ENCODE peak calls at places on chromosomes 1 and 21, in seven cellular contexts. C, R, K, U, F, O and M are unnamed samples. For H3K9me2, the result is how much of the 10 kb centered on the place peaks cover.

GRCh38 chr1:77399250-77400086 is 117.6 kb downstream of the AK5 start:
- DNase-seq in C (no peak), R (no peak), K (no peak), U (no peak), F (no peak), O (no peak), M (no peak)

GRCh38 chr1:154429118-154429517 is 24.0 kb downstream of the IL6R start:
- DNase-seq in C (no peak), R (no peak), K (no peak), U (no peak), F (no peak), O (no peak), M (no peak)

GRCh38 chr1:93304716-93305138 is 41.0 kb upstream of the DR1 start:
- DNase-seq in C (peak), R (peak), K (peak), U (peak), F (peak), O (peak), M (peak)

GRCh38 chr1:34690269-34690668 is 64.6 kb upstream of the GJB5 start:
- DNase-seq in C (no peak), R (no peak), K (no peak), U (peak), F (no peak), O (no peak), M (no peak)

GRCh38 chr1:72023063-72023647 is 259.2 kb downstream of the NEGR1 start:
- DNase-seq in C (no peak), R (no peak), K (no peak), U (no peak), F (no peak), O (peak), M (no peak)

GRCh38 chr1:147567594-147568381 is 26.5 kb downstream of the BCL9 start:
- DNase-seq in C (no peak), R (no peak), K (no peak), U (no peak), F (no peak), O (peak), M (no peak)

GRCh38 chr1:243950166-243950565 is 100.1 kb upstream of the AKT3 start:
- DNase-seq in C (peak), R (no peak), K (no peak), U (peak), F (peak), O (no peak), M (peak)

GRCh38 chr1:89832481-89833127 is 11.8 kb downstream of the LRRC8D start:
- DNase-seq in C (no peak), R (no peak), K (no peak), U (no peak), F (no peak), O (peak), M (no peak)

GRCh38 chr1:99535470-99536164 is 110.3 kb upstream of the PALMD start:
- DNase-seq in C (no peak), R (no peak), K (no peak), U (peak), F (no peak), O (no peak), M (no peak)

GRCh38 chr21:45979141-45979631 is 2.4 kb upstream of the COL6A1 start:
- DNase-seq in C (peak), R (no peak), K (no peak), U (peak), F (no peak), O (no peak), M (no peak)

GRCh38 chr1:65209005-65209885 is 61.2 kb downstream of the AK4 start:
- DNase-seq in C (peak), R (peak), K (no peak), U (peak), F (peak), O (peak), M (peak)

GRCh38 chr1:2824999-2825398 is 23.5 kb upstream of the TTC34 start:
- DNase-seq in C (no peak), R (no peak), K (no peak), U (no peak), F (no peak), O (no peak), M (no peak)

GRCh38 chr1:117932576-117932975 is 3.0 kb downstream of the WDR3 start:
- DNase-seq in C (no peak), R (no peak), K (no peak), U (peak), F (no peak), O (no peak), M (peak)

GRCh38 chr1:184910596-184910995 is 63.7 kb downstream of the NIBAN1 start:
- DNase-seq in C (peak), R (no peak), K (no peak), U (no peak), F (peak), O (no peak), M (no peak)

GRCh38 chr21:35540950-35541632 is 492.0 kb upstream of the RUNX1 start:
- DNase-seq in C (peak), R (no peak), K (no peak), U (no peak), F (no peak), O (no peak), M (no peak)

GRCh38 chr21:22575165-22575584 is 1577.0 kb downstream of the NCAM2 start:
- DNase-seq in C (no peak), R (no peak), K (peak), U (peak), F (peak), O (peak), M (no peak)

GRCh38 chr21:32917392-32918135 is 108.2 kb upstream of the OLIG2 start:
- DNase-seq in C (peak), R (no peak), K (no peak), U (no peak), F (no peak), O (no peak), M (no peak)

GRCh38 chr1:20578062-20578461 is 10.8 kb upstream of the CDA start:
- DNase-seq in C (no peak), R (no peak), K (no peak), U (peak), F (no peak), O (no peak), M (no peak)

GRCh38 chr1:15405106-15405850 is 4.4 kb upstream of the EFHD2 start:
- DNase-seq in C (no peak), R (no peak), K (no peak), U (no peak), F (no peak), O (no peak), M (no peak)

GRCh38 chr1:197065549-197065948 is 1.5 kb downstream of the F13B start:
- DNase-seq in C (peak), R (no peak), K (no peak), U (no peak), F (no peak), O (no peak), M (no peak)

GRCh38 chr1:111733183-111733995 is 5.8 kb downstream of the INKA2 start:
- DNase-seq in C (peak), R (no peak), K (no peak), U (no peak), F (peak), O (no peak), M (no peak)

GRCh38 chr21:32597205-32597604 is 11.9 kb upstream of the TCP10L start:
- DNase-seq in C (peak), R (peak), K (no peak), U (peak), F (no peak), O (no peak), M (peak)

GRCh38 chr1:232722626-232723025 is 82.6 kb upstream of the MAP10 start:
- DNase-seq in C (peak), R (no peak), K (no peak), U (peak), F (no peak), O (no peak), M (no peak)

GRCh38 chr1:7588457-7588827 is 182.7 kb upstream of the VAMP3 start:
- DNase-seq in C (no peak), R (no peak), K (no peak), U (no peak), F (no peak), O (no peak), M (no peak)

GRCh38 chr1:228036701-228037231 is 30.0 kb downstream of the WNT3A start:
- DNase-seq in C (no peak), R (no peak), K (no peak), U (no peak), F (no peak), O (no peak), M (no peak)

GRCh38 chr1:19723874-19724273 is 59.2 kb downstream of the HTR6 start:
- DNase-seq in C (no peak), R (no peak), K (no peak), U (no peak), F (no peak), O (peak), M (no peak)

GRCh38 chr1:201011616-201012015 is 11.9 kb downstream of the KIF21B start:
- DNase-seq in C (no peak), R (no peak), K (no peak), U (no peak), F (no peak), O (no peak), M (no peak)

GRCh38 chr1:89780721-89781120 is 40.1 kb upstream of the LRRC8D start:
- DNase-seq in C (peak), R (peak), K (peak), U (peak), F (peak), O (peak), M (peak)

GRCh38 chr1:176811896-176812295 is 348.9 kb downstream of the PAPPA2 start:
- DNase-seq in C (no peak), R (no peak), K (no peak), U (no peak), F (no peak), O (peak), M (no peak)

GRCh38 chr21:36859744-36860501 is 106.5 kb downstream of the HLCS start:
- DNase-seq in C (peak), R (no peak), K (peak), U (peak), F (peak), O (peak), M (peak)

GRCh38 chr21:37424987-37425386 is 58.4 kb downstream of the DYRK1A start:
- DNase-seq in C (no peak), R (no peak), K (no peak), U (no peak), F (no peak), O (no peak), M (no peak)

GRCh38 chr1:15339580-15339979 is 70.1 kb upstream of the EFHD2 start:
- DNase-seq in C (no peak), R (no peak), K (no peak), U (no peak), F (no peak), O (no peak), M (peak)

GRCh38 chr1:9996624-9997582 is at the start of gene RBP7:
- DNase-seq in C (peak), R (no peak), K (no peak), U (peak), F (peak), O (peak), M (peak)
- TF ChIP-seq EZH2 in C (peak), R (no peak), K (no peak), U (no peak), F (no peak), O (peak), M (no peak)

GRCh38 chr1:56890229-56890628 is 35.6 kb downstream of the C8A start:
- DNase-seq in C (no peak), R (no peak), K (no peak), U (no peak), F (no peak), O (no peak), M (no peak)
- H3K9me2 ChIP-seq in C (under half), R (under half), K (under half), U (under half), F (under half), O (under half), M (under half)

DNA sequence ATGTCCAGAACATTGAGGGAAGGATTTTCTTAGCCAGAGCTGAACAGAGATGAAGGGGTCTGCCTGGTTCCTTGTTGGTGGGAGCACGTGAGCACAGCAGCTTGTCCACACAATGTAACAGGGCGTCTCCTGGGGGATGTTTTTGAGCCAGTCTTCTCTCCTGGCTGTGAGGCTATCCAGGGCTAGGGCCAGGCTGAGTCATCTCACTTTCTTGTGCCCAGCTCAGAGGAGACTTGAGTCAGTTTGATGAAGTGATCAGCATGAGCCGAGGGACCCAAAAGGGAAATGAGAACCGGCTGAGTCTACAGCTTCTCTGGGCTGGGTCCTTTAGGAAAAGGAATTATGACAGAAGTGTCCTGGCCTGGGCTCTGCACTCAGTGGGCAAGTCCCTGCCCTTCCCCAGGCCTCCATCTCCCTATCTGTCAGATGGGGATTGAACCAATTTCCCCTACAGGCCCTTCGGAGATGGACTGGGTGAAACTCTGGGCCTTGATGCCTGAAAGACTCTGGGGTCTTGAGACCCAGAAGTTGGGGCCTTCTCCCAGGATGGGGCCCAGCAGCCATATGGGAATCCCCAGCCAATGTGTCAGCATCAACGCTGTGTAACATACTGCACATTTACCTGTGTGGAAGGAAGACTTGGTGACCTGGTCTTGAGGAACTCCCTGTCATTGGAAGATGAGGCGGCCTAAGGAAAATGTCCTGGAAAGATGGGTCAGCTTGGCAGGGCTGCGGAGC is 36.6 kb downstream of the DMRTB1 start:
- DNase-seq in C (peak), R (no peak), K (no peak), U (no peak), F (no peak), O (no peak), M (no peak)
- TF ChIP-seq EZH2 in C (no peak), R (no peak), K (no peak), U (no peak), F (no peak), O (no peak), M (no peak)

DNA sequence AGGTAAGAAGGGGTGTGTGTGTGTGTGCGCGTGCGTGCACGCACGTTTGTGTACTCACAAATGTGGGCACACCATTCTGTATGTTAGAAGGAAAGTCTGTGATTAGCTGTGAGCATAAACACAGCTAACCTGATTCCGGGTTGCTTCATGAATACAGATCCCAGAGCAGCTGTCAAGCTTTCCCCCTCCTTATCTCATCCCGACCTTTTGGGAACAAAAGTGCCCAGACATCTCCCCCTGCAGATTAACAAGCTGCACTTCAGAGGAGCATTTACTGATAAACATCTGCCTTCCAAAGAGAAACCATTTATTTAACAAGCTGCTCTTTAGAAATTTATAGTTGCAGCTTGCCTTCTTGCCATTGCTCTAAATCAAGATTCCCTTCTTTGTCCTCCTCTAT is 97.0 kb downstream of the MT1HL1 start:
- DNase-seq in C (no peak), R (no peak), K (no peak), U (no peak), F (no peak), O (no peak), M (no peak)
- H3K9me2 ChIP-seq in C (under half), R (under half), K (under half), U (under half), F (under half), O (under half), M (under half)

GRCh38 chr21:42117229-42118048 is 46.3 kb downstream of the UMODL1 start:
- DNase-seq in C (peak), R (peak), K (peak), U (peak), F (peak), O (peak), M (peak)

GRCh38 chr21:42120904-42121535 is 49.9 kb downstream of the UMODL1 start:
- DNase-seq in C (no peak), R (no peak), K (no peak), U (no peak), F (no peak), O (no peak), M (no peak)

GRCh38 chr21:42120056-42120903 is 49.2 kb downstream of the UMODL1 start:
- DNase-seq in C (no peak), R (no peak), K (peak), U (peak), F (peak), O (no peak), M (peak)

GRCh38 chr21:42118901-42119300 is 47.8 kb downstream of the UMODL1 start:
- DNase-seq in C (peak), R (no peak), K (peak), U (no peak), F (no peak), O (no peak), M (no peak)

GRCh38 chr21:42118121-42118795 is 47.1 kb downstream of the UMODL1 start:
- DNase-seq in C (no peak), R (no peak), K (no peak), U (no peak), F (no peak), O (no peak), M (no peak)
- TF ChIP-seq EZH2 in C (no peak), R (no peak), K (no peak), U (no peak), F (no peak), O (no peak), M (no peak)

DNA sequence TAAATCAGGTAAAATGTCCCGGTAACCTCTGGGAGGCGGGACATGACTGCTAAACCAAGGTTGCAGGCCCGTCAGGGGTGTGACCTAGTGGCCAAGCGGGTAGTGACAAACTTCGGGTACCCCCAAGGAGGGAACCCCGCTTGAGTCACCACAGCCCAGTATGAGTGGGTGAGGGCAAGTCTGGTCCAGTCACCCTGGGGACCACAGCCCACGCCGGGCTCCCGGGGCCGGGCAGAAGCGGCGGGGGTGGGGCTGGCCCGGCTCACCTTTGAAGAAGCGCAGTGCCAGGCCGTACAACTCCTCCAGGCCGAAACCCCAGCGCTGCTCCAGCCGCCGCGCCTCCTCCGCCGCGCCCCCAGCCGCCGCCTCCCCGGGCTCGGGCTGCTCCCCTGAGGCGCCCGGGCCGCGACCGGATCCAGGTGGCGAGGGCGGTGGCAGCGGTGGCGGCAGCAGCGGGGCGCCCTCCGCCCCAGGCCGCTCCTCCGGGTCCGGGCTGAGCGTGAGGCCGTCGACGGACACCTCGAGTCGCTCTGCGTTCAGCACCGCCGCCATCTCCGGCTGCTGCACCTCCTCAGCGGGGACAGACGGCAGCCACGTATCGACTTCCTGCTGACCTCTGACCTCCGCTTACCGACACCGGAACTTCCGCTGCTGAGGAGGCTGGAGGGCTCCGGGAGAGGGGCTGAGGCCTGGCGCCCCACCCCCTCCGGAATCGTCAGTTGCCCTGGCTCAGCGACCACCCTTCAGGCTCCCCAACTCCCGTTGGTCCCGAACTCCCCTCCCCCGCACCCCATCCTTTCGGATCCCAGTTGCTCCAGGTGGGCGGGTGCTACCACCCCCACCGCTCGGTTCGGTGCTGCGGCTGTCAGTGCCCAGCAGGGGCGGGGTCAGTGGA is at the start of gene ACBD3:
- DNase-seq in C (peak), R (peak), K (peak), U (peak), F (peak), O (peak), M (peak)
- H3K9me2 ChIP-seq in C (under half), R (under half), K (under half), U (under half), F (under half), O (under half), M (under half)